ENCODE peak calls at places on chromosomes 13 and 19, in nine cellular contexts. H, K, Q, E, L, O, N, P and U are unnamed samples. For H3K36me3, the result is how much of the 10 kb centered on the place peaks cover.

GRCh38 chr19:39093761-39094160 is 9.6 kb downstream of the ACP7 start:
- DNase-seq in P (no peak), E (no peak), Q (no peak), K (no peak), N (peak), L (no peak), O (no peak), H (peak), U (no peak)

GRCh38 chr19:29478578-29479565 is 46.9 kb upstream of the VSTM2B start:
- DNase-seq in K (no peak), P (peak), H (no peak), O (no peak), L (peak), E (peak), Q (no peak), N (no peak), U (peak)

GRCh38 chr19:4083677-4084546 is 17.2 kb upstream of the ZBTB7A start:
- DNase-seq in P (peak), K (peak), L (no peak), E (peak), Q (peak), N (no peak), H (no peak), O (no peak), U (no peak)

GRCh38 chr13:114104626-114105350 is 27.6 kb downstream of the RASA3 start:
- DNase-seq in O (no peak), E (no peak), P (no peak), Q (peak), K (no peak), L (no peak), N (no peak), H (no peak), U (no peak)

GRCh38 chr13:23547000-23547590 is 23.1 kb upstream of the TNFRSF19 start:
- DNase-seq in H (peak), N (peak), K (no peak), Q (peak), E (peak), L (no peak), O (no peak), P (no peak), U (no peak)

GRCh38 chr19:48036765-48037164 is 7.1 kb downstream of the CABP5 start:
- DNase-seq in E (no peak), P (no peak), O (no peak), L (no peak), H (no peak), N (no peak), K (no peak), Q (no peak), U (no peak)

GRCh38 chr19:13156968-13157882 is 7.0 kb downstream of the IER2 start:
- DNase-seq in P (peak), E (no peak), N (no peak), K (no peak), L (no peak), H (no peak), O (no peak), Q (no peak), U (no peak)

GRCh38 chr19:12098040-12098439 is 33.5 kb downstream of the ZNF844 start:
- DNase-seq in L (no peak), E (no peak), P (no peak), H (peak), Q (no peak), O (no peak), K (no peak), N (no peak), U (no peak)

GRCh38 chr13:41500501-41500900 is 43.2 kb downstream of the RGCC start:
- DNase-seq in Q (no peak), K (peak), P (peak), H (peak), L (no peak), O (no peak), N (no peak), E (no peak), U (no peak)

GRCh38 chr13:48858523-48858922 is 117.2 kb upstream of the FNDC3A start:
- DNase-seq in H (no peak), E (peak), Q (no peak), L (no peak), N (no peak), O (no peak), K (no peak), P (no peak), U (no peak)

GRCh38 chr19:47280183-47280797 is 5.6 kb downstream of the INAFM1 start:
- DNase-seq in P (peak), Q (no peak), L (no peak), H (no peak), N (no peak), E (peak), O (no peak), K (peak), U (no peak)

GRCh38 chr13:64591981-64592380 is 2638.2 kb downstream of the PCDH9 start:
- DNase-seq in E (no peak), K (no peak), H (peak), L (no peak), O (peak), N (peak), Q (no peak), P (no peak), U (no peak)

GRCh38 chr19:12364391-12365093 is 941 bp downstream of the ZNF442 start:
- DNase-seq in E (peak), N (peak), L (peak), H (peak), Q (no peak), P (no peak), K (no peak), O (peak), U (no peak)

GRCh38 chr13:74070513-74070912 is 63.7 kb downstream of the KLF12 start:
- DNase-seq in Q (no peak), K (no peak), N (no peak), H (no peak), P (no peak), E (peak), O (no peak), L (no peak), U (no peak)

GRCh38 chr13:29901714-29902631 is 51.6 kb upstream of the UBL3 start:
- DNase-seq in E (peak), Q (no peak), H (peak), L (no peak), P (no peak), K (no peak), N (peak), O (peak), U (no peak)

GRCh38 chr19:21750586-21751128 is 16.7 kb downstream of the ZNF100 start:
- DNase-seq in K (no peak), P (no peak), Q (no peak), E (no peak), L (no peak), N (no peak), O (no peak), H (no peak), U (no peak)

GRCh38 chr19:21751379-21751778 is 16.0 kb downstream of the ZNF100 start:
- DNase-seq in H (no peak), N (peak), Q (no peak), K (no peak), O (peak), E (no peak), L (no peak), P (no peak), U (no peak)

GRCh38 chr19:21749090-21749489 is 18.3 kb downstream of the ZNF100 start:
- DNase-seq in P (no peak), H (no peak), N (peak), K (no peak), L (no peak), E (no peak), O (peak), Q (no peak), U (no peak)

DNA sequence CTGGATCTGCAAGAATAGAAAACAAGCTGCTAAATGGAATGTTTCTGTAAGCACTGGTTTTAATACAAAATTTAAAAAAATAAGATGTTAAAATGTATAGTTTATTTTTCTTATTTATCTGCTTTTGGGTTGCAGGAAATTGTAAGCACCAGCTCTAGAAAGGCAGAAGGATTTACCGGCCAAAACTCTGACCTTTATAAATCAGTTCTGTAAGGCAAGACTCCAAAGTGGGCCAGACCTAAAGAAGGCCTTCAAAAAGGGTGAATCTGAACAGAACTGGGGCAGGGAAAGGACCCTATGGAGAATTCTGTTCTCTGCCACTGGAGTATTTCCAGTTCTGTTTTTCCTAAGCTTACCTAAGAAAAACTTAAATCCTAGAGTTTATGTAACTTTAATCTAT is 19.3 kb downstream of the ZNF100 start:
- DNase-seq in P (no peak), E (no peak), O (no peak), L (no peak), N (no peak), Q (no peak), H (no peak), K (no peak), U (no peak)
- H3K36me3 ChIP-seq in P (half or more), E (under half), O (under half), L (under half), N (under half), Q (under half), H (under half), K (under half), U (under half)

GRCh38 chr13:110458594-110459365 is 102.7 kb downstream of the RAB20 start:
- DNase-seq in E (no peak), K (no peak), N (no peak), P (peak), L (no peak), O (no peak), H (no peak), Q (no peak), U (no peak)

GRCh38 chr13:110463876-110464510 is 97.5 kb downstream of the RAB20 start:
- DNase-seq in Q (no peak), O (no peak), P (no peak), H (no peak), E (no peak), N (peak), K (peak), L (no peak), U (no peak)

GRCh38 chr13:110464547-110465343 is 96.8 kb downstream of the RAB20 start:
- DNase-seq in P (no peak), Q (no peak), N (no peak), O (no peak), E (no peak), H (no peak), L (no peak), K (peak), U (no peak)

GRCh38 chr13:110465696-110466095 is 95.8 kb downstream of the RAB20 start:
- DNase-seq in H (no peak), O (no peak), E (no peak), N (no peak), Q (no peak), L (no peak), K (no peak), P (no peak), U (no peak)

GRCh38 chr13:110462091-110462490 is 99.4 kb downstream of the RAB20 start:
- DNase-seq in O (no peak), N (no peak), K (no peak), L (no peak), P (no peak), Q (no peak), H (no peak), E (no peak), U (no peak)
- H3K36me3 ChIP-seq in O (half or more), N (half or more), K (under half), L (under half), P (under half), Q (under half), H (under half), E (under half), U (under half)

GRCh38 chr19:15502264-15502663 is 6.1 kb upstream of the CYP4F22 start:
- DNase-seq in P (no peak), Q (no peak), E (no peak), H (no peak), L (no peak), O (no peak), N (no peak), K (no peak), U (no peak)
- H3K36me3 ChIP-seq in P (under half), Q (under half), E (under half), H (under half), L (under half), O (under half), N (under half), K (under half), U (under half)

GRCh38 chr19:33509774-33510173 is 11.8 kb downstream of the PEPD start:
- DNase-seq in O (no peak), L (no peak), Q (no peak), E (no peak), H (no peak), K (no peak), N (no peak), P (no peak), U (no peak)

GRCh38 chr19:33512021-33512420 is 9.6 kb downstream of the PEPD start:
- DNase-seq in O (no peak), P (no peak), Q (no peak), N (no peak), K (no peak), E (no peak), H (no peak), L (no peak), U (no peak)

GRCh38 chr19:33510728-33511255 is 10.8 kb downstream of the PEPD start:
- DNase-seq in E (no peak), H (no peak), O (no peak), P (no peak), N (no peak), Q (no peak), K (no peak), L (no peak), U (no peak)

GRCh38 chr19:33512580-33513137 is 8.9 kb downstream of the PEPD start:
- DNase-seq in P (no peak), O (no peak), Q (no peak), K (no peak), E (no peak), N (no peak), H (no peak), L (no peak), U (no peak)

DNA sequence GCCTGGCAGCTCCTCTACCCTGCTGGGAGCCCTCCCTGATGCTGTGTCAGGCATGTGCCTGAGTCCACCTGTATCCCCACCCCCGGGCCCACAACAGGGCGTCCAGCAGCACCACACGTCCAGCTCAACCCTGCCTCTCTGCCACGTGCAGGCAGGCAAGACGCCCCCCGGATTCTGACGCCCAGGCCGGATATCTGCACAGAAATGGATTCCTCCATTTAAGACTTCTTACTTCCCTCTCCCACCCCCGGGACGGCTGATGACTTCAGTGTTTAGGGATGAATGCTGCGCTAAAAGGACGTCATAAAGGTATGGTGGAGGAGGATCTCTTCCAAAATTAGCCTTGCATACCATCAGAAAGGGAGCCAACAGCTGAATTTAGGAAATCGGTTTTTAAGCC is 10.2 kb downstream of the PEPD start:
- DNase-seq in Q (no peak), N (no peak), L (no peak), K (no peak), P (no peak), E (no peak), O (no peak), H (no peak), U (no peak)
- H3K36me3 ChIP-seq in Q (under half), N (under half), L (under half), K (under half), P (under half), E (under half), O (under half), H (under half), U (under half)

GRCh38 chr19:16127080-16127479 is 15.4 kb downstream of the RAB8A start:
- DNase-seq in Q (no peak), E (no peak), H (no peak), O (no peak), N (no peak), L (no peak), K (no peak), P (no peak), U (no peak)
- H3K36me3 ChIP-seq in Q (half or more), E (under half), H (under half), O (half or more), N (half or more), L (under half), K (under half), P (half or more), U (half or more)

GRCh38 chr19:49654581-49654980 is 11.1 kb downstream of the IRF3 start:
- DNase-seq in L (no peak), K (no peak), N (no peak), E (no peak), Q (no peak), H (no peak), P (no peak), O (no peak), U (no peak)

GRCh38 chr19:49651871-49652722 is 10.1 kb downstream of the SCAF1 start:
- DNase-seq in L (no peak), E (no peak), O (no peak), N (no peak), K (no peak), P (no peak), Q (no peak), H (no peak), U (no peak)

GRCh38 chr19:49652723-49653465 is 10.9 kb downstream of the SCAF1 start:
- DNase-seq in L (no peak), H (no peak), E (no peak), O (no peak), Q (no peak), K (no peak), P (no peak), N (no peak), U (no peak)

GRCh38 chr19:49653466-49653806 is 11.4 kb downstream of the SCAF1 start:
- DNase-seq in N (no peak), E (no peak), O (no peak), Q (no peak), L (no peak), K (no peak), P (no peak), H (no peak), U (no peak)

GRCh38 chr19:49651029-49651825 is 9.2 kb downstream of the SCAF1 start:
- DNase-seq in L (no peak), P (no peak), E (no peak), Q (no peak), K (no peak), H (no peak), O (no peak), N (no peak), U (no peak)
- H3K36me3 ChIP-seq in L (under half), P (half or more), E (under half), Q (half or more), K (under half), H (under half), O (half or more), N (half or more), U (half or more)